ENCODE peak calls at places on chromosome 19, in ten cellular contexts. A, V, W, U, X, P, O, C, N and I are unnamed samples.
A peak's percentile ranks its signal among the peaks of the same experiment; 100 is the strongest.

GRCh38 chr19:28577199-28577598 is 635.8 kb downstream of the UQCRFS1 start:
- DNase-seq in A (no peak), X (no peak), C (no peak), U (no peak), P (no peak), O (no peak), V (no peak), N (no peak), W (no peak), I (no peak)

GRCh38 chr19:51398096-51398704 is 7.8 kb upstream of the C19orf84 start:
- DNase-seq in W (peak; percentile 56), N (no peak), P (no peak), O (no peak), X (no peak), C (no peak), U (no peak), V (peak; percentile 49), A (no peak), I (no peak)

GRCh38 chr19:681029-681626 is 4.9 kb downstream of the FSTL3 start:
- DNase-seq in V (no peak), O (peak; percentile 96), U (no peak), A (peak; percentile 97), X (no peak), W (no peak), N (no peak), C (peak; percentile 92), P (peak; percentile 95), I (no peak)

GRCh38 chr19:58067240-58067912 is 8.3 kb downstream of the ZNF135 start:
- DNase-seq in A (no peak), V (no peak), U (no peak), O (no peak), C (no peak), W (peak; percentile 49), X (no peak), N (no peak), P (no peak), I (no peak)

GRCh38 chr19:16888629-16889371 is at the start of gene F2RL3:
- DNase-seq in W (no peak), X (no peak), A (peak; percentile 77), U (no peak), P (peak; percentile 51), N (peak; percentile 36), C (peak; percentile 70), V (no peak), O (peak; percentile 75), I (no peak)

GRCh38 chr19:16590876-16591802 is 18.9 kb upstream of the SLC35E1 start:
- DNase-seq in U (no peak), X (no peak), P (no peak), C (no peak), V (no peak), W (no peak), N (no peak), O (no peak), A (no peak), I (no peak)

GRCh38 chr19:56321254-56321980 is 6.8 kb upstream of the ZSCAN5A start:
- DNase-seq in O (no peak), A (no peak), C (no peak), X (no peak), N (no peak), W (no peak), V (no peak), P (no peak), U (no peak), I (no peak)

GRCh38 chr19:30679286-30679685 is 307.1 kb downstream of the ZNF536 start:
- DNase-seq in C (no peak), N (no peak), O (no peak), A (no peak), X (no peak), P (no peak), W (no peak), U (no peak), V (no peak), I (no peak)

GRCh38 chr19:47542030-47542475 is 27.2 kb upstream of the NAPA start:
- DNase-seq in N (no peak), V (no peak), U (no peak), X (no peak), O (no peak), P (no peak), W (no peak), A (no peak), C (peak; percentile 24), I (no peak)

GRCh38 chr19:10217085-10217484 is 14.0 kb downstream of the S1PR2 start:
- DNase-seq in A (no peak), X (no peak), W (no peak), V (peak; percentile 17), U (no peak), N (no peak), P (no peak), O (no peak), C (no peak), I (no peak)
- H3K27ac ChIP-seq in A (no peak overlapping the region), X (no peak overlapping the region), W (no peak overlapping the region), V (no peak overlapping the region), U (no peak overlapping the region), N (no peak overlapping the region), P (no peak overlapping the region), O (no peak overlapping the region), C (no peak overlapping the region), I (no peak overlapping the region)

GRCh38 chr19:44820648-44821609 is 12.0 kb downstream of the BCAM start:
- DNase-seq in V (no peak), C (no peak), W (no peak), O (no peak), N (peak; percentile 25), P (peak; percentile 63), U (no peak), A (peak; percentile 69), X (peak; percentile 24), I (no peak)
- H3K27ac ChIP-seq in V (no peak overlapping the region), C (no peak overlapping the region), W (no peak overlapping the region), O (peak overlapping the region; percentile 48), N (peak overlapping the region; percentile 43), P (no peak overlapping the region), U (no peak overlapping the region), A (peak overlapping the region; percentile 36), X (no peak overlapping the region), I (no peak overlapping the region)

DNA sequence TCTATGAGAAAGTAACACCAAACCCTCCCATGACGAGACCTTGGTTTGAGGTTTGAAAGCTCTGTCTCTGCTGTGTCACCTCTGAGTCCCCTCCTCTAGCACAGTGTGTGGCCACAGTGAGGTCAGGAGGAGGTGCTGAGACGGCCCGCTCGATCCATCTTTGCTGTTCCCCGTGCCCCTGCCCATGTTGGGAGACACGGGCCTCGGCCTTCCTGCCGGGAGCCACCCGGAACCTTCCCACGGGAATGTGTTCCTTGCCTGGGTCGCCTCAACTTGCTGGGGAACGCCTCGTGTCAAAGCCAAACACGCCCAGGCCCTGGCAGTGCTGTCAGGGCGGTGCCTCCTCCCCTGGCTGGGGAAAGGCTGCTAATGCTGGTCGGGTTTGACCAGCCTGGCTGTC is 10.1 kb downstream of the NANOS3 start:
- DNase-seq in U (no peak), P (no peak), V (no peak), X (no peak), W (no peak), C (peak; percentile 75), O (no peak), A (no peak), N (no peak), I (no peak)
- H3K27ac ChIP-seq in U (no peak overlapping the region), P (no peak overlapping the region), V (no peak overlapping the region), X (no peak overlapping the region), W (no peak overlapping the region), C (peak overlapping the region; percentile 77), O (no peak overlapping the region), A (no peak overlapping the region), N (no peak overlapping the region), I (peak overlapping the region; percentile 20)

GRCh38 chr19:2199215-2199614 is 35.5 kb downstream of the DOT1L start:
- DNase-seq in N (no peak), P (no peak), A (no peak), V (peak; percentile 23), C (no peak), W (peak; percentile 54), O (no peak), U (no peak), X (no peak), I (no peak)
- H3K27ac ChIP-seq in N (no peak overlapping the region), P (no peak overlapping the region), A (no peak overlapping the region), V (no peak overlapping the region), C (no peak overlapping the region), W (no peak overlapping the region), O (no peak overlapping the region), U (no peak overlapping the region), X (no peak overlapping the region), I (no peak overlapping the region)